ENCODE peak calls at places on chromosomes 13 and 19, in four cellular contexts. Q, L, E and G are unnamed samples.

GRCh38 chr13:112464720-112465119 is 88.6 kb downstream of the SPACA7 start:
- DNase-seq in E (no peak), Q (no peak), L (no peak), G (no peak)

GRCh38 chr13:35785563-35786327 is 309.3 kb upstream of the MAB21L1 start:
- DNase-seq in Q (no peak), L (no peak), E (no peak), G (no peak)

GRCh38 chr19:41397086-41398041 is at the start of the genes BCKDHA and EXOSC5:
- DNase-seq in Q (peak), L (peak), E (peak), G (peak)

GRCh38 chr13:42758515-42758914 is 22.9 kb upstream of the FAM216B start:
- DNase-seq in L (no peak), E (no peak), Q (no peak), G (no peak)

GRCh38 chr19:58229255-58229639 is 533 bp downstream of the ZNF544 start:
- DNase-seq in E (peak), Q (no peak), L (peak), G (no peak)

GRCh38 chr19:13172335-13173128 is 22.3 kb downstream of the IER2 start:
- DNase-seq in E (peak), L (peak), Q (peak), G (peak)

GRCh38 chr19:21463449-21464105 is 41.8 kb upstream of the ZNF429 start:
- DNase-seq in E (no peak), Q (no peak), L (no peak), G (peak)

GRCh38 chr19:31568724-31569123 is 219.5 kb upstream of the TSHZ3 start:
- DNase-seq in E (no peak), L (no peak), Q (no peak), G (no peak)

GRCh38 chr13:26839682-26840081 is 79.1 kb upstream of the GPR12 start:
- DNase-seq in L (no peak), E (no peak), Q (no peak), G (no peak)

GRCh38 chr13:33303885-33304284 is 18.3 kb upstream of the STARD13 start:
- DNase-seq in L (peak), E (no peak), Q (no peak), G (no peak)

GRCh38 chr13:94329277-94329676 is 150.2 kb downstream of the DCT start:
- DNase-seq in Q (peak), E (no peak), L (peak), G (no peak)

GRCh38 chr13:74755065-74755464 is 620.9 kb upstream of the KLF12 start:
- DNase-seq in L (no peak), Q (no peak), E (no peak), G (no peak)

GRCh38 chr13:39415403-39415802 is 187.6 kb downstream of the LHFPL6 start:
- DNase-seq in L (no peak), E (no peak), Q (peak), G (no peak)

GRCh38 chr13:79480954-79481684 is at the start of gene NDFIP2:
- DNase-seq in E (peak), Q (peak), L (peak), G (peak)

GRCh38 chr13:94548382-94549240 is 47.3 kb downstream of the TGDS start:
- DNase-seq in Q (peak), L (no peak), E (peak), G (no peak)

GRCh38 chr19:8569066-8569761 is 8.0 kb downstream of the MYO1F start:
- DNase-seq in E (peak), L (peak), Q (no peak), G (peak)

GRCh38 chr13:113998781-113999617 is 25.1 kb upstream of the C13orf46 start:
- DNase-seq in Q (no peak), L (no peak), E (no peak), G (peak)

GRCh38 chr13:35470671-35471465 is 5.6 kb downstream of the MAB21L1 start:
- DNase-seq in Q (no peak), E (no peak), L (peak), G (peak)

GRCh38 chr19:11377237-11377636 is 2.8 kb downstream of the SWSAP1 start:
- DNase-seq in E (peak), Q (peak), L (peak), G (peak)
- H3K4me3 ChIP-seq in E (no peak), Q (no peak), L (no peak), G (no peak)

DNA sequence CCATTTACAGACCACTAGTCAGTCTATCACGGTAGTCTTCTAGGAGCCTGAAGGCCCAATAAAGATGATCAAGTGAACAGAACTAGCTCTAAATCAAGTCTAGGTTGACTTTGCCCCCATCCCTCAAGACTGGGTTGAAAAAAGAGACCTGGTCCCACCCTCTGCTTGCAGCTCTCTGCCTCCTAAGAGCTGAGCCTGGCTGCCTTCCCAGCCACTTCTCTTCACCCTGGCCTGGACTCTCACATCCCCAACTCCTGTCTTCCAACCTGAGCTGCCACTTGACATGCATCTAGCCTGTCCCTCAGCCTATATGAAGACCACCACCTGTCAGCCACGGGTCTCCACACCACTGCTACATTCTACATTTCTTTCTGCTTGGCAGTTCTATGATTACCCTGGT is 99.6 kb downstream of the FOXO1 start:
- DNase-seq in Q (no peak), E (no peak), L (no peak), G (no peak)
- H3K27ac ChIP-seq in Q (no peak), E (no peak), L (no peak), G (no peak)

GRCh38 chr19:33865306-33865705 is 68.6 kb downstream of the KCTD15 start:
- DNase-seq in Q (no peak), L (no peak), E (no peak), G (no peak)

GRCh38 chr19:33868076-33868735 is 71.5 kb downstream of the KCTD15 start:
- DNase-seq in Q (no peak), E (no peak), L (no peak), G (no peak)

GRCh38 chr19:33866696-33867095 is 70.0 kb downstream of the KCTD15 start:
- DNase-seq in Q (no peak), L (no peak), E (no peak), G (no peak)

GRCh38 chr19:33871605-33872004 is 74.9 kb downstream of the KCTD15 start:
- DNase-seq in E (no peak), L (no peak), Q (no peak), G (no peak)

GRCh38 chr19:33868821-33869412 is 72.2 kb downstream of the KCTD15 start:
- DNase-seq in L (no peak), E (no peak), Q (peak), G (peak)
- H3K4me3 ChIP-seq in L (peak), E (no peak), Q (no peak), G (no peak)

DNA sequence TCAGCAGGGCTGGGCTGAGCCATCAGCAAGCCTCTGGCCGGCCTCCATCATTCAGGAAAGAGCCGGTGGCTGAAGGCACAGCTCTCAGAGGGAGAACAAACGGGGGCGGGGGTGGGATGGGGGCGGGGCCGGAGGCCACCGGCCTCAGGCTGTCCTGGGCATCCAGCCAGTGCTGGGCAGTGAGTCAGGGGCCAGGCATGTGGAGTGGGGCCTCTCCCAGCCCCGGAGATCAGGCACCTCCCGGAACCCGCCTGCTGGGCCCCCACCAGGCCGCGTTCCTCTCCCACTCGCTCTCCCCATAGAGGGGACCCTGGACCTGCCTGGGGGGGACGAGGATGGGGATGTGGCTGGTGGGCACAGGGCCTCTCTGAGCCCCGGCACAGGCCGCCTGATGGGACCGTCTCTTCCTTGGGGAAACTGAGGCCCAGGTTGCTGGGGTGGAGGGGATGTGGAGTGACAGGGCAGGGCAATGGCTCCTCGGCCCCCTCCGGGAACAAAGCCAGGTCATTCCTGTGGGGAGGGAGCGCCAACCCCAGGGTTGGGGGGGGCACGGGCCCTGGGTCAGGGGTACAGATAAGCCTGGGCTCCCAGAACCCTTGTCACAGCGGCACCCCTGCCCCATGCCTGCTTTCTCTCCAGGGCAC is 12.9 kb downstream of the SPC24 start:
- DNase-seq in L (peak), E (peak), Q (peak), G (peak)
- H3K27ac ChIP-seq in L (peak), E (peak), Q (peak), G (peak)

GRCh38 chr19:19538077-19538764 is at the start of gene CILP2:
- DNase-seq in L (no peak), Q (no peak), E (no peak), G (peak)
- H3K4me3 ChIP-seq in L (no peak), Q (peak), E (no peak), G (no peak)

DNA sequence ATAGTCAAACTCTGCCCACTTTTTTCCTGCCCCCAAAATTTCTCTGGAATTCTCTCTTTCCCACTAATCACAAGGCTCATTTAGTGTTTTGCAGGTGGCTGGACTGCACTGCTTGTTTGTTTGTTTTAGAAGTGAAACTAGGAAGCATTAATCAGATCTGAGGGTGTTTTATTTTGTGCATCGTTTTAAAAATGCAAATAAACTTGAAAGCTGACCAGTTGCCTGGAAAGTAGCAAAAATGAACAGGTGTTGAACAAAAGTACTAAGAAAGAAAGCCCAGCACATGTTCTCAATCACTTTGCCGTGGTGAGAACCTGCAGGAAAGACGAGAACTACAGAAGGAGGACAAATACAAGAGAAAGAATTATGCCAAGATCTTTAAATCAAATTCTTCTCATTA is 365.5 kb downstream of the PCDH9 start:
- DNase-seq in Q (no peak), L (no peak), E (no peak), G (no peak)
- H3K27ac ChIP-seq in Q (no peak), L (no peak), E (no peak), G (no peak)

GRCh38 chr19:2186071-2186846 is 22.5 kb downstream of the DOT1L start:
- DNase-seq in Q (peak), L (peak), E (no peak), G (peak)
- H3K4me3 ChIP-seq in Q (no peak), L (no peak), E (no peak), G (no peak)

GRCh38 chr13:50910483-50910805 is 853 bp downstream of the RNASEH2B start:
- DNase-seq in E (peak), Q (no peak), L (no peak), G (peak)
- H3K27ac ChIP-seq in E (peak), Q (peak), L (peak), G (no peak)

DNA sequence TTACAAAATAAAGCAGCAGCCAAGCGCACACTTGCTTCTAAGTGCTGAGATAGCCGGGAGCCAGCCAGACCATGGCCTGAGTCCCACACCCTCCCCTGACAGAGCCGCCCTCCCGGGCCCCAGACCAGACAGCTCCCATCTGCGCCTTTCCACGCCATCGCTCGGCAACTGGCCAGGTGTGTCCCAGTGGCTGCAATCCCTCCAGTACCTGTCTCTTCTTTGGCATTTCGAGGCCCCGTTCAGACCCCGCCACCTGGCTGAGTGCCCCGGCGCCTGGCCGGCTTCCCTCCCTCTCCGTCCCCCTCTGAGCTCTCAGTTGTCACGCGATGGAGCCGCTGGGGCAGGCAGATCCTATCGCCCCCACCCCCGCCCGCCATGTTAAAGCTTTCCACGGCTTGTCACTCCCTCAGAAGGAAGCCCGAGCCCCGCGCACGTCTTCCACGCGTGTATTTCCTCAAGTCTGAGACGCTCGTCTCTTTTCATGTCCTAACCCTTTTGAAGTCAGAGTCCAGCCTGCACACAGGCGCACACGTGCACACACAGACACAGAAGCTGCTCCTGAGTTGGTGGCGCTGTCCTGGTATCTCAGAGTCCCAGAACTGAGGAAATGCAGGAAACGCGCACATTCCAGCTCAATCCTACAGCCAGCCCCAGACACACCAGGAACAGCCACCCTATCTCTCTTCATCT is 7.9 kb downstream of the MLLT1 start:
- DNase-seq in E (no peak), Q (peak), L (no peak), G (peak)
- H3K4me3 ChIP-seq in E (no peak), Q (peak), L (no peak), G (peak)